ENCODE peak calls at places on chromosome 18, in six cellular contexts. F, E, K, Z, H and R are unnamed samples.
A peak's percentile ranks its signal among the peaks of the same experiment; 100 is the strongest.

GRCh38 chr18:13266208-13267100 is 47.9 kb downstream of the LDLRAD4 start:
- DNase-seq in E (peak; percentile 5), K (no peak), Z (no peak), H (no peak), F (no peak), R (no peak)

GRCh38 chr18:79792096-79792987 is 5.4 kb upstream of the KCNG2 start:
- DNase-seq in Z (no peak), E (no peak), H (no peak), K (no peak), F (no peak), R (no peak)

GRCh38 chr18:58321986-58322385 is 278.0 kb downstream of the NEDD4L start:
- DNase-seq in H (no peak), F (peak; percentile 54), K (no peak), E (peak; percentile 91), Z (peak; percentile 71), R (no peak)

GRCh38 chr18:55779461-55779710 is 191.4 kb upstream of the TCF4 start:
- DNase-seq in H (no peak), K (no peak), E (no peak), F (no peak), Z (no peak), R (no peak)

GRCh38 chr18:79738041-79738461 is 58.4 kb downstream of the CTDP1 start:
- DNase-seq in K (no peak), E (no peak), Z (no peak), F (no peak), H (no peak), R (no peak)

GRCh38 chr18:5167827-5168226 is 29.2 kb downstream of the AKAIN1 start:
- DNase-seq in F (no peak), K (no peak), E (no peak), H (no peak), Z (no peak), R (no peak)

GRCh38 chr18:39701071-39701783 is 2135.6 kb upstream of the CELF4 start:
- DNase-seq in H (no peak), K (no peak), F (no peak), Z (peak; percentile 55), E (no peak), R (no peak)

GRCh38 chr18:35517715-35518114 is 20.0 kb upstream of the INO80C start:
- DNase-seq in E (no peak), K (no peak), H (no peak), F (no peak), Z (no peak), R (no peak)

GRCh38 chr18:57918601-57919000 is 115.5 kb upstream of the ATP8B1 start:
- DNase-seq in K (no peak), H (no peak), Z (no peak), E (no peak), F (no peak), R (no peak)

GRCh38 chr18:79856119-79857080 is 58.7 kb downstream of the KCNG2 start:
- DNase-seq in Z (peak; percentile 75), H (no peak), K (no peak), E (no peak), F (no peak), R (peak; percentile 44)

GRCh38 chr18:13613591-13614317 is 112.6 kb downstream of the FAM210A start:
- DNase-seq in K (no peak), F (no peak), E (no peak), H (no peak), Z (no peak), R (no peak)

GRCh38 chr18:58363767-58364540 is 264.9 kb downstream of the ALPK2 start:
- DNase-seq in H (no peak), K (no peak), E (peak; percentile 27), Z (no peak), F (no peak), R (no peak)

GRCh38 chr18:11114653-11115052 is 34.7 kb downstream of the PIEZO2 start:
- DNase-seq in E (no peak), F (no peak), Z (no peak), H (no peak), K (no peak), R (no peak)

GRCh38 chr18:58687871-58688308 is 16.6 kb downstream of the MALT1 start:
- DNase-seq in E (no peak), H (no peak), K (no peak), Z (no peak), F (no peak), R (no peak)

GRCh38 chr18:13562494-13563029 is 163.8 kb downstream of the FAM210A start:
- DNase-seq in K (no peak), F (no peak), E (no peak), Z (no peak), H (no peak), R (no peak)

GRCh38 chr18:3704556-3705162 is 254.7 kb downstream of the TGIF1 start:
- DNase-seq in Z (no peak), H (no peak), K (no peak), E (no peak), F (no peak), R (no peak)

GRCh38 chr18:48106976-48107781 is 176.7 kb upstream of the SMAD2 start:
- DNase-seq in K (no peak), Z (peak; percentile 41), E (no peak), H (no peak), F (no peak), R (no peak)

GRCh38 chr18:58845913-58846312 is 18.8 kb upstream of the ZNF532 start:
- DNase-seq in K (no peak), Z (no peak), H (no peak), E (no peak), F (no peak), R (no peak)

GRCh38 chr18:26549486-26550435 is 1.4 kb upstream of the KCTD1 start:
- DNase-seq in H (peak; percentile 71), Z (peak; percentile 71), E (peak; percentile 92), K (peak; percentile 62), F (peak; percentile 56), R (peak; percentile 41)

GRCh38 chr18:7336616-7337015 is 105.7 kb downstream of the LRRC30 start:
- DNase-seq in K (no peak), Z (no peak), F (no peak), E (no peak), H (no peak), R (no peak)
- TF ChIP-seq CTCF in K (no peak), Z (no peak), F (no peak), E (no peak), H (no peak), R (no peak)

DNA sequence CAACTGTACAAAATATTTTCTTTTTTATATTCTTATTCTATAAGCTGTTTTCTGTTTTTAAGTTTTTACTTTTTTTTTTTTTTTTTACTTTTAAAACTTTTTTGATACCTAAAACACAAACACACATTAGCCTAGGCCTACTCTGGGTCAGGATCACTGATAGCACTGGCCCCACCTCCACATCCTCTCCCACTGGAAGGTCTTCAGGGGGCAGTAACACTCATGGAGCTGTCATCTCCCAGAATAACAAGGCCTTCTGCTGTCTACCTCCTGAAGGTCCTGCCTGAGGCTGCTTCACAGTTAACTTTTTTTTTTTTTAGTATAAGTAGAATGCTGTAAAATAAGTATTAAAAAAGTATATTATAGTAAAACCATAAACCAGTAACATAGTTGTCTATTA is 415.1 kb downstream of the PTPRM start:
- DNase-seq in F (no peak), K (no peak), E (no peak), H (no peak), Z (no peak), R (no peak)
- TF ChIP-seq CTCF in F (no peak), K (no peak), E (no peak), H (no peak), Z (no peak), R (no peak)

GRCh38 chr18:61432590-61432989 is 99.4 kb downstream of the CDH20 start:
- DNase-seq in F (no peak), K (no peak), E (no peak), Z (no peak), H (no peak), R (no peak)

GRCh38 chr18:61435064-61435652 is 101.9 kb downstream of the CDH20 start:
- DNase-seq in Z (peak; percentile 74), F (no peak), H (no peak), K (peak; percentile 3), E (peak; percentile 34), R (peak; percentile 9)
- TF ChIP-seq CTCF in Z (peak; percentile 79), F (no peak), H (peak; percentile 52), K (peak; percentile 52), E (peak; percentile 29), R (peak; percentile 85)

DNA sequence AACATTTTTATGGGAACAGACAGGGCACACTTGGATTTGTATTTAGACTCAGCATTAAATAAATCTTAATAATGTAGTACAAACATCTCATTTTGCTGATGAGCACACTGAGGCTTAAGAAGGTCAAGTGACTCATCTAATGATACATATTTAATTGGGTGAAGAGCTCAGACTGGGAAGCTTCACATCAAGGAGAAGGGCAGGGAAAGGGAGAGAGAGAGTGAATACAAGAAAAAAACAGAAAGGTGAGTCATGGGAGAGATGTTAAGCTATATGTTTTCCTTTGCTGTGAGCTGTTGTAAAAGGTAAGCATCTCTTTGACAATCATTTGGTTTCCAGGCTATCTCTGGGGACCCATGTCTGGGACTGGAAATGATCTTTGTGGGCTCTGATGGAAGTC is 277.8 kb downstream of the SETBP1 start:
- DNase-seq in E (peak; percentile 10), Z (no peak), H (no peak), K (no peak), F (no peak), R (no peak)
- TF ChIP-seq CTCF in E (no peak), Z (no peak), H (no peak), K (no peak), F (no peak), R (no peak)

DNA sequence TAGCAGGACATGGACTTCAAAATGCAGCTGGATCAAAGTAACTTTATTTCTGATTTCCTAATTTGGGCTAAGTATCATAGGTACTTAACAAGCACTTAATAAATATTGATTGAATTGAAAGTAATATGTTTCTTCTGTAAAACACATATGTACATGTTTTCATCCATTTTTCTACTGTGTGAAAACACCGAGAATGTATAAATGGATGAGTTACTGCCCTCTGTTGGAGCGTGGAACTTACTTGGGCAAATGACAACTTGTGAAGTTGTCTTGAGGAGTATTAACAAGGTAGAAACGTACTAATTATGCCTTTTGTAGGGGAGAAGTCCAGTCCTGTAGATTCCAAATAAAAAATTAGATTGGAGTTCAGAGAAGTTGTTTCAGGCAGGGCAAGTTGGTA is 87.2 kb downstream of the PHLPP1 start:
- DNase-seq in K (no peak), F (no peak), H (no peak), Z (no peak), E (peak; percentile 47), R (no peak)
- TF ChIP-seq CTCF in K (no peak), F (no peak), H (no peak), Z (peak; percentile 47), E (peak; percentile 40), R (no peak)

DNA sequence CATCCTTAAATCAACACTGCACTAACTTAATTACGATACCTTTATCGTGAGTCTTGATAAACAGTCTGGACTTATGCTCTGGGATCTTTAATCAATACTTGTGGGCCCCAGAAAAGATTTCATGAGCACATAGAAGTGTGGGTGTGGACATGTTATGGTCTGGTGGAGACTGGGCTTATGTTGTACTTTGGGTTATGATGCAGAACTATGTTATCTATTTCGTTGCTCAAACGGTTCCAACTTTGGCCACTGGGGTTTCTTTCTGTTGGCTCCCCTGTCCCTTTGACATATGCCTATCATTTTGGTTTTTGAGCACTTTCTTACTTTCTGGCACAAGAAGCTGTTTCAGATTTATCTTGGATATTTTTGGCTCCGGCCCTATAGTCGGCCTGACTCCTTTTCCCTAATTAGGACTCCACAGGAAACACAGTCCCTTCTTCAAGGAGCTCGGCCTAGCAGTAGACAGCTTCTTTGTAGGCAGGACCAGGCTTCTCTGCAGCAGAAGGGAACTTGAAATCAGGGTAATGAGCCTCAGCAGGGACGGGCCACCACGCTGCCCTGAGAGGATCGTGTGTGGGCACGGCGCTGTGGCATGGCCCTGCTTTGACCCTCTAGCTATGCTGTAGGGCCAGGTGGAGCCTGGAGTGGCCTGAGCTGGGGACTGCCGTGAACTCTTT is 54.6 kb upstream of the TXNDC2 start:
- DNase-seq in Z (no peak), H (no peak), K (no peak), F (no peak), E (no peak), R (no peak)
- TF ChIP-seq CTCF in Z (no peak), H (no peak), K (no peak), F (no peak), E (no peak), R (no peak)